ENCODE peak calls at places on chromosome 3, in six cellular contexts. O, K, W, F, Z and G are unnamed samples.
A peak's percentile ranks its signal among the peaks of the same experiment; 100 is the strongest.

GRCh38 chr3:133293397-133294107 is 106.3 kb upstream of the BFSP2 start:
- DNase-seq in O (no peak), K (no peak), W (no peak), F (no peak), Z (no peak), G (no peak)

GRCh38 chr3:129599607-129600006 is 6.9 kb downstream of the PLXND1 start:
- DNase-seq in O (peak; percentile 63), K (no peak), W (no peak), F (no peak), Z (peak; percentile 78), G (no peak)

GRCh38 chr3:39147711-39148115 is 5.7 kb downstream of the CSRNP1 start:
- DNase-seq in O (no peak), K (no peak), W (no peak), F (no peak), Z (peak; percentile 55), G (peak; percentile 58)

GRCh38 chr3:171712168-171712938 is 97.9 kb downstream of the PLD1 start:
- DNase-seq in O (no peak), K (no peak), W (no peak), F (no peak), Z (no peak), G (no peak)

GRCh38 chr3:112090899-112091586 is 4.9 kb downstream of the C3orf52 start:
- DNase-seq in O (no peak), K (no peak), W (no peak), F (no peak), Z (no peak), G (no peak)

GRCh38 chr3:44883999-44884431 is 9.6 kb downstream of the TGM4 start:
- DNase-seq in O (no peak), K (no peak), W (no peak), F (no peak), Z (no peak), G (no peak)

GRCh38 chr3:189787622-189788021 is 156.4 kb downstream of the TP63 start:
- DNase-seq in O (no peak), K (no peak), W (no peak), F (no peak), Z (no peak), G (no peak)

GRCh38 chr3:52195823-52196331 is 2.1 kb upstream of the ALAS1 start:
- DNase-seq in O (no peak), K (no peak), W (no peak), F (peak; percentile 61), Z (no peak), G (no peak)

GRCh38 chr3:29649815-29650547 is 369.1 kb downstream of the RBMS3 start:
- DNase-seq in O (no peak), K (peak; percentile 44), W (no peak), F (no peak), Z (no peak), G (no peak)

GRCh38 chr3:27681249-27681748 is 40.8 kb downstream of the EOMES start:
- DNase-seq in O (no peak), K (peak; percentile 38), W (peak; percentile 14), F (peak; percentile 74), Z (peak; percentile 51), G (peak; percentile 22)

GRCh38 chr3:153043729-153044314 is 118.2 kb upstream of the RAP2B start:
- DNase-seq in O (no peak), K (no peak), W (no peak), F (no peak), Z (no peak), G (no peak)

GRCh38 chr3:61926913-61927312 is 365.5 kb downstream of the PTPRG start:
- DNase-seq in O (no peak), K (no peak), W (no peak), F (no peak), Z (no peak), G (no peak)

GRCh38 chr3:43180027-43180426 is 74.1 kb upstream of the POMGNT2 start:
- DNase-seq in O (no peak), K (peak; percentile 26), W (no peak), F (peak; percentile 73), Z (no peak), G (no peak)

GRCh38 chr3:130893240-130894129 is at the start of gene ATP2C1:
- DNase-seq in O (peak; percentile 73), K (peak; percentile 82), W (peak; percentile 72), F (peak; percentile 92), Z (peak; percentile 96), G (peak; percentile 80)

GRCh38 chr3:52046186-52046913 is 10.0 kb downstream of the DUSP7 start:
- DNase-seq in O (no peak), K (no peak), W (no peak), F (no peak), Z (no peak), G (no peak)

GRCh38 chr3:133821767-133822638 is 16.4 kb downstream of the SRPRB start:
- DNase-seq in O (peak; percentile 38), K (no peak), W (no peak), F (peak; percentile 83), Z (peak; percentile 59), G (no peak)

GRCh38 chr3:179981646-179982045 is 55.1 kb downstream of the PEX5L start:
- DNase-seq in O (no peak), K (no peak), W (no peak), F (no peak), Z (no peak), G (no peak)

GRCh38 chr3:35665390-35666055 is 26.2 kb downstream of the ARPP21 start:
- DNase-seq in O (no peak), K (no peak), W (no peak), F (no peak), Z (no peak), G (no peak)

GRCh38 chr3:32947466-32948238 is 3.8 kb upstream of the CCR4 start:
- DNase-seq in O (peak; percentile 61), K (peak; percentile 61), W (no peak), F (peak; percentile 83), Z (peak; percentile 94), G (no peak)

GRCh38 chr3:12420393-12420792 is 63.9 kb upstream of the TSEN2 start:
- DNase-seq in O (no peak), K (no peak), W (no peak), F (no peak), Z (no peak), G (no peak)

GRCh38 chr3:197335428-197336132 is 37.2 kb upstream of the DLG1 start:
- DNase-seq in O (no peak), K (no peak), W (no peak), F (no peak), Z (peak; percentile 45), G (no peak)

GRCh38 chr3:31488475-31489017 is 44.2 kb upstream of the STT3B start:
- DNase-seq in O (no peak), K (no peak), W (no peak), F (no peak), Z (no peak), G (no peak)

GRCh38 chr3:168094580-168094876 is 1.2 kb downstream of the GOLIM4 start:
- DNase-seq in O (no peak), K (no peak), W (no peak), F (no peak), Z (no peak), G (no peak)
- TF ChIP-seq POLR2A in O (no peak), K (no peak), W (no peak), F (no peak), Z (no peak), G (no peak)

GRCh38 chr3:17877299-17877698 is 134.9 kb upstream of the TBC1D5 start:
- DNase-seq in O (no peak), K (no peak), W (no peak), F (no peak), Z (peak; percentile 56), G (no peak)
- TF ChIP-seq TAF1 in O (no peak), K (no peak), W (no peak), F (no peak), Z (no peak), G (no peak)

GRCh38 chr3:124851136-124851535 is 36.0 kb downstream of the ITGB5 start:
- DNase-seq in O (no peak), K (no peak), W (no peak), F (no peak), Z (no peak), G (no peak)
- TF ChIP-seq POLR2A in O (no peak), K (no peak), W (no peak), F (no peak), Z (no peak), G (no peak)

GRCh38 chr3:184633185-184633584 is 71.6 kb downstream of the EPHB3 start:
- DNase-seq in O (no peak), K (no peak), W (no peak), F (no peak), Z (no peak), G (no peak)
- TF ChIP-seq TAF1 in O (no peak), K (no peak), W (no peak), F (no peak), Z (no peak), G (no peak)

DNA sequence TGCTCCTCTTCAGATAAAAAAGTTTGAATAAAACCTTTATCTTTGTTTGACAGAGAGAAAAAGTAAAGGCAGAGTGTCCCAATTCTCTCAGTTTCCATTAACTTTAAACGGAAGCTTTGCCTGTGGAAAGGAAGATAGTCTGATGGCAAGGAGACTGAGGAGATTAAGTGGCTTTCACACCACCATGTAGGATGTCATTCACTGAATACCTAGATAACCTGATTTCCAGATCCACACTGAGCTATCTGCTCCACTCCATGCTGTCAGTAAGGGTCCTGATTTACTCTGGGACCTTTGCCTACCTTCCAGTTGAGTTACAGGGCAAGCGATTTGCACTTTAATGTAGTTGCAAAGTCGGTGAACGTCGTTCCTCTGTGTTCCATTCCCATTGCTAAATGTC is 233.4 kb upstream of the TBL1XR1 start:
- DNase-seq in O (no peak), K (no peak), W (no peak), F (no peak), Z (peak; percentile 75), G (no peak)
- TF ChIP-seq POLR2A in O (no peak), K (no peak), W (no peak), F (no peak), Z (no peak), G (no peak)

GRCh38 chr3:99344216-99344615 is 294.2 kb upstream of the COL8A1 start:
- DNase-seq in O (no peak), K (no peak), W (no peak), F (no peak), Z (no peak), G (no peak)
- TF ChIP-seq TAF1 in O (no peak), K (no peak), W (no peak), F (no peak), Z (no peak), G (no peak)

DNA sequence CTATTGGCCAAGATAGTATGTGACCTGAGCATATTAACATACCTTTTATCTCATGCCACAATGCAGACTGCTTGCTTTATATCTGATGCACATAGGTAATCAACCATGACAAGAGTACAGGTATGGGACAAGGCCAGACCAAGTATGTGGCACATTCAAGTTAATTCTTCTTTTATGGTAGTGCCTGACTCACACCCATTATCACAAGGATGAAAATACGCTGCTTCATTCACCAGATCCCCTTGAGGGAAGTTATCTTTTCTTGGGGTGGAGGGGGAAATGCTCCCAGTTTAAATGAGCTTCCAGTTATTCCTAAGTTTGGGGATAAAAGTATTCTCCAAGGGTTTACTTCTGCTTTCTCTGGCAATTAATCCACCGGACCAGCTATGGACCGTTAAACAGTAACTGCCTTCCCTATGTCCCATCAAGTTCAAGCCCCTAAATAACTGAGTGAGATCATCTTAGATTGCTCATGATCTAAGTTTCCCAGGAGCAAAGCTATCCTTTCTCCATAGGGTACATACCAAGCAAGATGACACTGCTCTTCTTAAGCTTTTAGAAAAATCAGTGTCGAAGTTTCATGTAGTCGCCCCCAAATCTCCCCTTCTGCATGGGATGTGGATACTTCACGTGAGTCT is 1.9 kb downstream of the COL8A1 start:
- DNase-seq in O (no peak), K (no peak), W (no peak), F (no peak), Z (no peak), G (no peak)
- TF ChIP-seq POLR2A in O (no peak), K (no peak), W (no peak), F (no peak), Z (no peak), G (no peak)

GRCh38 chr3:160343132-160343531 is 55.9 kb downstream of the IFT80 start:
- DNase-seq in O (no peak), K (no peak), W (no peak), F (peak; percentile 16), Z (peak; percentile 12), G (no peak)
- TF ChIP-seq TAF1 in O (no peak), K (no peak), W (no peak), F (no peak), Z (no peak), G (no peak)